ENCODE peak calls at places on chromosomes 12 and 14, in four cellular contexts. I is NB4, Q is stomach, D is prostate gland. S is an unnamed sample.
A peak's percentile ranks its signal among the peaks of the same experiment; 100 is the strongest.

GRCh38 chr14:91402278-91403068 is 15.1 kb downstream of the CCDC88C start:
- DNase-seq in I (no peak), Q (peak; percentile 82), D (peak; percentile 62), S (no peak)

GRCh38 chr12:45289245-45290217 is 73.6 kb downstream of the ANO6 start:
- DNase-seq in I (no peak), Q (no peak), D (no peak), S (no peak)

GRCh38 chr12:52307836-52308806 is 13.1 kb downstream of the KRT83 start:
- DNase-seq in I (peak; percentile 71), Q (peak; percentile 67), D (peak; percentile 60), S (peak; percentile 48)

GRCh38 chr12:75705749-75706719 is 194.6 kb upstream of the KRR1 start:
- DNase-seq in I (no peak), Q (no peak), D (no peak), S (peak; percentile 37)

GRCh38 chr12:77537648-77538047 is 293.0 kb upstream of the NAV3 start:
- DNase-seq in I (peak; percentile 7), Q (no peak), D (no peak), S (no peak)

GRCh38 chr14:102984336-102985102 is 62.1 kb downstream of the AMN start:
- DNase-seq in I (no peak), Q (no peak), D (no peak), S (peak; percentile 48)

GRCh38 chr14:89138846-89139245 is 278.2 kb downstream of the FOXN3 start:
- DNase-seq in I (no peak), Q (no peak), D (no peak), S (no peak)

GRCh38 chr12:57089259-57090245 is 638 bp downstream of the NAB2 start:
- DNase-seq in I (peak; percentile 93), Q (peak; percentile 58), D (peak; percentile 52), S (peak; percentile 87)

GRCh38 chr12:81627336-81628189 is 131.6 kb downstream of the PPFIA2 start:
- DNase-seq in I (peak; percentile 52), Q (no peak), D (peak; percentile 11), S (no peak)

GRCh38 chr12:2384029-2384386 is 331.2 kb downstream of the CACNA1C start:
- DNase-seq in I (no peak), Q (no peak), D (no peak), S (no peak)

GRCh38 chr12:44052554-44052953 is 216.7 kb downstream of the TMEM117 start:
- DNase-seq in I (no peak), Q (no peak), D (no peak), S (no peak)

GRCh38 chr14:100299238-100299560 is 7.0 kb downstream of the SLC25A29 start:
- DNase-seq in I (no peak), Q (no peak), D (no peak), S (peak; percentile 6)

GRCh38 chr14:63543000-63543825 is at the start of gene PPP2R5E:
- DNase-seq in I (peak; percentile 99), Q (peak; percentile 98), D (peak; percentile 99), S (peak; percentile 99)
- TF ChIP-seq POLR2A in I (peak; percentile 72), Q (no peak), D (peak; percentile 63), S (peak; percentile 87)

DNA sequence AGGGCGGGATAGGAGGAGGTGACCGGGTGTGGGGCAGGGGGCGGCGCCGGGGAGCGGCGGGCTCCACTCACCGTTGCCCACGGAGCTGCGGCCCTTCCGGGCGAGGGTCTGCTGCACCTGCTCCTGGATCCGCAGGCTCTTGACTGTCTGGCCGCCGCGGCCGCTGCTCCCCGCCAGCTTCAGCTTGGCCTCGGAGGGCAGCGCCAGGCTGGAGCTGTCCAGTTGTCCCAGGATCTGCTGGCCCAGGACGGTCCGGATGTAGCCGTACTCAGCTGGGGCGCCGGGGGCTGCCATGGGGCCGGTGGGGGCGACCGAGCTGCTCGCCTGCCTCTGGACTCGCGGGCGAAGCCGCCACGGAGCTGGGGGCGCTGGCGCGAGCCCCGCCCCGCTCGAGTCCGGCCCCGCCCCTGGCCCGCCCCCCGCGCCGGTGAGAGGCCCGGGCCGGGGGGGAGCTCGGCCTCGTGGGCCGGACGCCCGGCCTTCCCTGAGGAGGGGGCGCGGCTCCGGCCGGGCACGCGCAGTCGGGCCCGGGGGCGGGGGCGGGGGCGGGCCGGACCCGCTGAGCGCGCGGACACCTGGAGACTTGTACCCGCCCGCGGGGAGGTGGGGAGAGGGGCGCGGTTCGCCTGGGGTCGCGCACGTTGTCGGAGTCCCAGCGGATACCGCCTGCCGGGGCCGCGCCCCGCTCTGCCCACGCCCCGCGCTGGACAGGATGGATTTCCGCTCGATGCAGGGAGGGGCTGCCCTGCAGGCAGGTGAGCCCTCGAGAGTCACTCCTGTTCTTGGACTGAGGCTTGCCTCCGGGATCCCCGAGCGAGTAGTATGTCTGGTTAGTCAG is at the start of gene PKP2:
- DNase-seq in I (no peak), Q (peak; percentile 91), D (peak; percentile 94), S (peak; percentile 89)
- TF ChIP-seq POLR2A in I (no peak), Q (no peak), D (peak; percentile 58), S (peak; percentile 70)

GRCh38 chr12:27966870-27967269 is 5.7 kb downstream of the PTHLH start:
- DNase-seq in I (no peak), Q (no peak), D (no peak), S (no peak)
- TF ChIP-seq POLR2A in I (no peak), Q (no peak), D (no peak), S (no peak)

DNA sequence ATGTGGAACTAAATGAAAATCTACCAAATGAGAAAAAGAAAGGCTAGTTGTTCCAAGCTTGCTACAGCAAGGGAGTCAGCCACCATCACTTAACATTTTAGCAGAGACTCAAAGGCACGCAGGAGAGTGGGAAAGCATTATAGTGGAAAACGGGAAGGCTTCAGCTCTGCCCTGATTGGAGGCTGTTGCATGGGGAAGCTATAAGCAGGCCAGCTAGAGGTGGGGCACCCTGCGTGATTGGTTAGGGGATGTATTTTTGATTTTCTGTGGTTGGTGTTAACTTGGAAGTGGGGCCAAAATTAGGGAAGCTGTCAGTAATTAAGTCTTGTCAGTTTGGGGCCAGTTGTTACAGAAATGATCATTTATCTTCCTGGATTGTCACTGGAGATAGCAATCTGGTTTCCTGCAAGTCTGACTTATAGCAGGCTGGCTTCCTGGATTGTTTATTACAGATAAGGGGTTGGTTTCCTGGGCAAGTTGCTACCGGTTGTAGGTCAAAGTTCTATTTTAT is 93.9 kb downstream of the FAR2 start:
- DNase-seq in I (peak; percentile 95), Q (no peak), D (no peak), S (no peak)
- TF ChIP-seq POLR2A in I (no peak), Q (no peak), D (no peak), S (no peak)

S was measured in right lobe of liver.